ENCODE peak calls at places on chromosome 4, in eight cellular contexts. One of them, this sample, is unnamed.

GRCh38 chr4:86233681-86234080 is 126.2 kb downstream of the MAPK10 start:
- DNase-seq in H9: no peak
- DNase-seq in activated CD4-positive, CD25-positive, alpha-beta regulatory T cell treated with anti-CD3 and anti-CD28 coated beads, Interleukin-2, amount 50 U/mL, for 72 hours: no peak
- DNase-seq in NCI-H524: no peak
- DNase-seq in CD4-positive, CD25-positive, alpha-beta regulatory T cell: no peak
- DNase-seq in activated CD8-positive, alpha-beta T cell treated with anti-CD3 and anti-CD28 coated beads for 36 hours: no peak
- DNase-seq in sigmoid colon: no peak
- DNase-seq in ureter: no peak
- DNase-seq in this sample: no peak

GRCh38 chr4:98653006-98653405 is 5.4 kb downstream of the TSPAN5 start:
- DNase-seq in H9: no peak
- DNase-seq in activated CD4-positive, CD25-positive, alpha-beta regulatory T cell treated with anti-CD3 and anti-CD28 coated beads, Interleukin-2, amount 50 U/mL, for 72 hours: no peak
- DNase-seq in NCI-H524: peak
- DNase-seq in CD4-positive, CD25-positive, alpha-beta regulatory T cell: no peak
- DNase-seq in activated CD8-positive, alpha-beta T cell treated with anti-CD3 and anti-CD28 coated beads for 36 hours: no peak
- DNase-seq in sigmoid colon: no peak
- DNase-seq in ureter: no peak
- DNase-seq in this sample: no peak

GRCh38 chr4:8040607-8041006 is 100.9 kb upstream of the AFAP1 start:
- DNase-seq in H9: no peak
- DNase-seq in activated CD4-positive, CD25-positive, alpha-beta regulatory T cell treated with anti-CD3 and anti-CD28 coated beads, Interleukin-2, amount 50 U/mL, for 72 hours: no peak
- DNase-seq in NCI-H524: no peak
- DNase-seq in CD4-positive, CD25-positive, alpha-beta regulatory T cell: no peak
- DNase-seq in activated CD8-positive, alpha-beta T cell treated with anti-CD3 and anti-CD28 coated beads for 36 hours: no peak
- DNase-seq in sigmoid colon: no peak
- DNase-seq in ureter: no peak
- DNase-seq in this sample: no peak

GRCh38 chr4:114263233-114263632 is 283.8 kb upstream of the ARSJ start:
- DNase-seq in H9: no peak
- DNase-seq in activated CD4-positive, CD25-positive, alpha-beta regulatory T cell treated with anti-CD3 and anti-CD28 coated beads, Interleukin-2, amount 50 U/mL, for 72 hours: no peak
- DNase-seq in NCI-H524: no peak
- DNase-seq in CD4-positive, CD25-positive, alpha-beta regulatory T cell: no peak
- DNase-seq in activated CD8-positive, alpha-beta T cell treated with anti-CD3 and anti-CD28 coated beads for 36 hours: no peak
- DNase-seq in sigmoid colon: no peak
- DNase-seq in ureter: no peak
- DNase-seq in this sample: no peak

GRCh38 chr4:149638073-149638472 is 177.6 kb downstream of the IQCM start:
- DNase-seq in H9: no peak
- DNase-seq in activated CD4-positive, CD25-positive, alpha-beta regulatory T cell treated with anti-CD3 and anti-CD28 coated beads, Interleukin-2, amount 50 U/mL, for 72 hours: no peak
- DNase-seq in NCI-H524: no peak
- DNase-seq in CD4-positive, CD25-positive, alpha-beta regulatory T cell: no peak
- DNase-seq in activated CD8-positive, alpha-beta T cell treated with anti-CD3 and anti-CD28 coated beads for 36 hours: no peak
- DNase-seq in sigmoid colon: no peak
- DNase-seq in ureter: no peak
- DNase-seq in this sample: no peak

GRCh38 chr4:56077676-56078075 is 128.9 kb downstream of the CEP135 start:
- DNase-seq in H9: no peak
- DNase-seq in activated CD4-positive, CD25-positive, alpha-beta regulatory T cell treated with anti-CD3 and anti-CD28 coated beads, Interleukin-2, amount 50 U/mL, for 72 hours: no peak
- DNase-seq in NCI-H524: no peak
- DNase-seq in CD4-positive, CD25-positive, alpha-beta regulatory T cell: no peak
- DNase-seq in activated CD8-positive, alpha-beta T cell treated with anti-CD3 and anti-CD28 coated beads for 36 hours: no peak
- DNase-seq in sigmoid colon: no peak
- DNase-seq in ureter: no peak
- DNase-seq in this sample: no peak

GRCh38 chr4:76977731-76978350 is 28.3 kb downstream of the SEPTIN11 start:
- DNase-seq in H9: no peak
- DNase-seq in activated CD4-positive, CD25-positive, alpha-beta regulatory T cell treated with anti-CD3 and anti-CD28 coated beads, Interleukin-2, amount 50 U/mL, for 72 hours: no peak
- DNase-seq in NCI-H524: no peak
- DNase-seq in CD4-positive, CD25-positive, alpha-beta regulatory T cell: no peak
- DNase-seq in activated CD8-positive, alpha-beta T cell treated with anti-CD3 and anti-CD28 coated beads for 36 hours: no peak
- DNase-seq in sigmoid colon: no peak
- DNase-seq in ureter: no peak
- DNase-seq in this sample: no peak

GRCh38 chr4:87819281-87819919 is 13.4 kb upstream of the MEPE start:
- DNase-seq in H9: peak
- DNase-seq in activated CD4-positive, CD25-positive, alpha-beta regulatory T cell treated with anti-CD3 and anti-CD28 coated beads, Interleukin-2, amount 50 U/mL, for 72 hours: no peak
- DNase-seq in NCI-H524: no peak
- DNase-seq in CD4-positive, CD25-positive, alpha-beta regulatory T cell: no peak
- DNase-seq in activated CD8-positive, alpha-beta T cell treated with anti-CD3 and anti-CD28 coated beads for 36 hours: no peak
- DNase-seq in sigmoid colon: no peak
- DNase-seq in ureter: peak
- DNase-seq in this sample: no peak

GRCh38 chr4:8102831-8103230 is 55.8 kb downstream of the ABLIM2 start:
- DNase-seq in H9: no peak
- DNase-seq in activated CD4-positive, CD25-positive, alpha-beta regulatory T cell treated with anti-CD3 and anti-CD28 coated beads, Interleukin-2, amount 50 U/mL, for 72 hours: no peak
- DNase-seq in NCI-H524: no peak
- DNase-seq in CD4-positive, CD25-positive, alpha-beta regulatory T cell: no peak
- DNase-seq in activated CD8-positive, alpha-beta T cell treated with anti-CD3 and anti-CD28 coated beads for 36 hours: no peak
- DNase-seq in sigmoid colon: no peak
- DNase-seq in ureter: no peak
- DNase-seq in this sample: no peak

GRCh38 chr4:73828945-73829344 is 7.5 kb upstream of the CXCL6 start:
- DNase-seq in H9: no peak
- DNase-seq in activated CD4-positive, CD25-positive, alpha-beta regulatory T cell treated with anti-CD3 and anti-CD28 coated beads, Interleukin-2, amount 50 U/mL, for 72 hours: no peak
- DNase-seq in NCI-H524: no peak
- DNase-seq in CD4-positive, CD25-positive, alpha-beta regulatory T cell: no peak
- DNase-seq in activated CD8-positive, alpha-beta T cell treated with anti-CD3 and anti-CD28 coated beads for 36 hours: no peak
- DNase-seq in sigmoid colon: no peak
- DNase-seq in ureter: no peak
- DNase-seq in this sample: no peak

GRCh38 chr4:7247946-7248345 is 55.6 kb downstream of the SORCS2 start:
- DNase-seq in H9: no peak
- DNase-seq in activated CD4-positive, CD25-positive, alpha-beta regulatory T cell treated with anti-CD3 and anti-CD28 coated beads, Interleukin-2, amount 50 U/mL, for 72 hours: no peak
- DNase-seq in NCI-H524: no peak
- DNase-seq in CD4-positive, CD25-positive, alpha-beta regulatory T cell: no peak
- DNase-seq in activated CD8-positive, alpha-beta T cell treated with anti-CD3 and anti-CD28 coated beads for 36 hours: no peak
- DNase-seq in sigmoid colon: no peak
- DNase-seq in ureter: no peak
- DNase-seq in this sample: no peak

GRCh38 chr4:182931691-182932297 is 14.6 kb upstream of the DCTD start:
- DNase-seq in H9: no peak
- DNase-seq in activated CD4-positive, CD25-positive, alpha-beta regulatory T cell treated with anti-CD3 and anti-CD28 coated beads, Interleukin-2, amount 50 U/mL, for 72 hours: no peak
- DNase-seq in NCI-H524: no peak
- DNase-seq in CD4-positive, CD25-positive, alpha-beta regulatory T cell: no peak
- DNase-seq in activated CD8-positive, alpha-beta T cell treated with anti-CD3 and anti-CD28 coated beads for 36 hours: no peak
- DNase-seq in sigmoid colon: no peak
- DNase-seq in ureter: no peak
- DNase-seq in this sample: no peak

GRCh38 chr4:182578402-182578801 is 335.2 kb downstream of the TENM3 start:
- DNase-seq in H9: no peak
- DNase-seq in activated CD4-positive, CD25-positive, alpha-beta regulatory T cell treated with anti-CD3 and anti-CD28 coated beads, Interleukin-2, amount 50 U/mL, for 72 hours: no peak
- DNase-seq in NCI-H524: peak
- DNase-seq in CD4-positive, CD25-positive, alpha-beta regulatory T cell: no peak
- DNase-seq in activated CD8-positive, alpha-beta T cell treated with anti-CD3 and anti-CD28 coated beads for 36 hours: no peak
- DNase-seq in sigmoid colon: no peak
- DNase-seq in ureter: no peak
- DNase-seq in this sample: no peak

GRCh38 chr4:116529129-116529528 is 556.2 kb downstream of the TRAM1L1 start:
- DNase-seq in H9: no peak
- DNase-seq in activated CD4-positive, CD25-positive, alpha-beta regulatory T cell treated with anti-CD3 and anti-CD28 coated beads, Interleukin-2, amount 50 U/mL, for 72 hours: no peak
- DNase-seq in NCI-H524: no peak
- DNase-seq in CD4-positive, CD25-positive, alpha-beta regulatory T cell: no peak
- DNase-seq in activated CD8-positive, alpha-beta T cell treated with anti-CD3 and anti-CD28 coated beads for 36 hours: no peak
- DNase-seq in sigmoid colon: no peak
- DNase-seq in ureter: no peak
- DNase-seq in this sample: no peak

GRCh38 chr4:10006604-10007435 is 14.5 kb downstream of the SLC2A9 start:
- DNase-seq in H9: no peak
- DNase-seq in activated CD4-positive, CD25-positive, alpha-beta regulatory T cell treated with anti-CD3 and anti-CD28 coated beads, Interleukin-2, amount 50 U/mL, for 72 hours: no peak
- DNase-seq in NCI-H524: no peak
- DNase-seq in CD4-positive, CD25-positive, alpha-beta regulatory T cell: no peak
- DNase-seq in activated CD8-positive, alpha-beta T cell treated with anti-CD3 and anti-CD28 coated beads for 36 hours: peak
- DNase-seq in sigmoid colon: no peak
- DNase-seq in ureter: peak
- DNase-seq in this sample: no peak

GRCh38 chr4:38333219-38333618 is 330.8 kb upstream of the KLF3 start:
- DNase-seq in H9: no peak
- DNase-seq in activated CD4-positive, CD25-positive, alpha-beta regulatory T cell treated with anti-CD3 and anti-CD28 coated beads, Interleukin-2, amount 50 U/mL, for 72 hours: no peak
- DNase-seq in NCI-H524: no peak
- DNase-seq in CD4-positive, CD25-positive, alpha-beta regulatory T cell: no peak
- DNase-seq in activated CD8-positive, alpha-beta T cell treated with anti-CD3 and anti-CD28 coated beads for 36 hours: no peak
- DNase-seq in sigmoid colon: no peak
- DNase-seq in ureter: no peak
- DNase-seq in this sample: no peak

GRCh38 chr4:38985363-38986065 is 46.7 kb downstream of the TMEM156 start:
- DNase-seq in H9: no peak
- DNase-seq in activated CD4-positive, CD25-positive, alpha-beta regulatory T cell treated with anti-CD3 and anti-CD28 coated beads, Interleukin-2, amount 50 U/mL, for 72 hours: no peak
- DNase-seq in NCI-H524: no peak
- DNase-seq in CD4-positive, CD25-positive, alpha-beta regulatory T cell: no peak
- DNase-seq in activated CD8-positive, alpha-beta T cell treated with anti-CD3 and anti-CD28 coated beads for 36 hours: no peak
- DNase-seq in sigmoid colon: no peak
- DNase-seq in ureter: no peak
- DNase-seq in this sample: no peak

GRCh38 chr4:20618729-20619128 is 81.5 kb upstream of the PACRGL start:
- DNase-seq in H9: peak
- DNase-seq in activated CD4-positive, CD25-positive, alpha-beta regulatory T cell treated with anti-CD3 and anti-CD28 coated beads, Interleukin-2, amount 50 U/mL, for 72 hours: no peak
- DNase-seq in NCI-H524: no peak
- DNase-seq in CD4-positive, CD25-positive, alpha-beta regulatory T cell: no peak
- DNase-seq in activated CD8-positive, alpha-beta T cell treated with anti-CD3 and anti-CD28 coated beads for 36 hours: no peak
- DNase-seq in sigmoid colon: no peak
- DNase-seq in ureter: no peak
- DNase-seq in this sample: no peak

GRCh38 chr4:68348577-68348976 is 1.3 kb downstream of the YTHDC1 start:
- DNase-seq in H9: no peak
- DNase-seq in activated CD4-positive, CD25-positive, alpha-beta regulatory T cell treated with anti-CD3 and anti-CD28 coated beads, Interleukin-2, amount 50 U/mL, for 72 hours: no peak
- DNase-seq in NCI-H524: peak
- DNase-seq in CD4-positive, CD25-positive, alpha-beta regulatory T cell: no peak
- DNase-seq in activated CD8-positive, alpha-beta T cell treated with anti-CD3 and anti-CD28 coated beads for 36 hours: no peak
- DNase-seq in sigmoid colon: no peak
- DNase-seq in ureter: no peak
- DNase-seq in this sample: no peak

GRCh38 chr4:122909683-122910082 is 12.7 kb downstream of the NUDT6 start:
- DNase-seq in H9: no peak
- DNase-seq in activated CD4-positive, CD25-positive, alpha-beta regulatory T cell treated with anti-CD3 and anti-CD28 coated beads, Interleukin-2, amount 50 U/mL, for 72 hours: no peak
- DNase-seq in NCI-H524: no peak
- DNase-seq in CD4-positive, CD25-positive, alpha-beta regulatory T cell: no peak
- DNase-seq in activated CD8-positive, alpha-beta T cell treated with anti-CD3 and anti-CD28 coated beads for 36 hours: no peak
- DNase-seq in sigmoid colon: no peak
- DNase-seq in ureter: no peak
- DNase-seq in this sample: no peak

GRCh38 chr4:67934628-67935027 is 28.7 kb downstream of the TMPRSS11A start:
- DNase-seq in H9: no peak
- DNase-seq in activated CD4-positive, CD25-positive, alpha-beta regulatory T cell treated with anti-CD3 and anti-CD28 coated beads, Interleukin-2, amount 50 U/mL, for 72 hours: no peak
- DNase-seq in NCI-H524: no peak
- DNase-seq in CD4-positive, CD25-positive, alpha-beta regulatory T cell: no peak
- DNase-seq in activated CD8-positive, alpha-beta T cell treated with anti-CD3 and anti-CD28 coated beads for 36 hours: no peak
- DNase-seq in sigmoid colon: no peak
- DNase-seq in ureter: no peak
- DNase-seq in this sample: no peak

GRCh38 chr4:140117946-140118345 is 36.0 kb downstream of the MAML3 start:
- DNase-seq in H9: no peak
- DNase-seq in activated CD4-positive, CD25-positive, alpha-beta regulatory T cell treated with anti-CD3 and anti-CD28 coated beads, Interleukin-2, amount 50 U/mL, for 72 hours: no peak
- DNase-seq in NCI-H524: no peak
- DNase-seq in CD4-positive, CD25-positive, alpha-beta regulatory T cell: no peak
- DNase-seq in activated CD8-positive, alpha-beta T cell treated with anti-CD3 and anti-CD28 coated beads for 36 hours: no peak
- DNase-seq in sigmoid colon: no peak
- DNase-seq in ureter: no peak
- DNase-seq in this sample: no peak

GRCh38 chr4:169070895-169071218 is 60.8 kb upstream of the CBR4 start:
- DNase-seq in H9: no peak
- DNase-seq in activated CD4-positive, CD25-positive, alpha-beta regulatory T cell treated with anti-CD3 and anti-CD28 coated beads, Interleukin-2, amount 50 U/mL, for 72 hours: no peak
- DNase-seq in NCI-H524: no peak
- DNase-seq in CD4-positive, CD25-positive, alpha-beta regulatory T cell: no peak
- DNase-seq in activated CD8-positive, alpha-beta T cell treated with anti-CD3 and anti-CD28 coated beads for 36 hours: no peak
- DNase-seq in sigmoid colon: no peak
- DNase-seq in ureter: peak
- DNase-seq in this sample: no peak

GRCh38 chr4:30714408-30715031 is 5.6 kb upstream of the PCDH7 start:
- DNase-seq in H9: peak
- DNase-seq in activated CD4-positive, CD25-positive, alpha-beta regulatory T cell treated with anti-CD3 and anti-CD28 coated beads, Interleukin-2, amount 50 U/mL, for 72 hours: no peak
- DNase-seq in NCI-H524: peak
- DNase-seq in CD4-positive, CD25-positive, alpha-beta regulatory T cell: no peak
- DNase-seq in activated CD8-positive, alpha-beta T cell treated with anti-CD3 and anti-CD28 coated beads for 36 hours: peak
- DNase-seq in sigmoid colon: no peak
- DNase-seq in ureter: peak
- DNase-seq in this sample: no peak

GRCh38 chr4:3512719-3513118 is 19.5 kb downstream of the LRPAP1 start:
- DNase-seq in H9: no peak
- DNase-seq in activated CD4-positive, CD25-positive, alpha-beta regulatory T cell treated with anti-CD3 and anti-CD28 coated beads, Interleukin-2, amount 50 U/mL, for 72 hours: no peak
- DNase-seq in NCI-H524: no peak
- DNase-seq in CD4-positive, CD25-positive, alpha-beta regulatory T cell: no peak
- DNase-seq in activated CD8-positive, alpha-beta T cell treated with anti-CD3 and anti-CD28 coated beads for 36 hours: no peak
- DNase-seq in sigmoid colon: no peak
- DNase-seq in ureter: no peak
- DNase-seq in this sample: no peak

GRCh38 chr4:25563071-25563564 is 92.5 kb upstream of the SLC34A2 start:
- DNase-seq in H9: no peak
- DNase-seq in activated CD4-positive, CD25-positive, alpha-beta regulatory T cell treated with anti-CD3 and anti-CD28 coated beads, Interleukin-2, amount 50 U/mL, for 72 hours: no peak
- DNase-seq in NCI-H524: peak
- DNase-seq in CD4-positive, CD25-positive, alpha-beta regulatory T cell: no peak
- DNase-seq in activated CD8-positive, alpha-beta T cell treated with anti-CD3 and anti-CD28 coated beads for 36 hours: no peak
- DNase-seq in sigmoid colon: no peak
- DNase-seq in ureter: no peak
- DNase-seq in this sample: no peak

GRCh38 chr4:102511830-102512605 is 10.9 kb downstream of the NFKB1 start:
- DNase-seq in H9: no peak
- DNase-seq in activated CD4-positive, CD25-positive, alpha-beta regulatory T cell treated with anti-CD3 and anti-CD28 coated beads, Interleukin-2, amount 50 U/mL, for 72 hours: no peak
- DNase-seq in NCI-H524: no peak
- DNase-seq in CD4-positive, CD25-positive, alpha-beta regulatory T cell: no peak
- DNase-seq in activated CD8-positive, alpha-beta T cell treated with anti-CD3 and anti-CD28 coated beads for 36 hours: no peak
- DNase-seq in sigmoid colon: no peak
- DNase-seq in ureter: no peak
- DNase-seq in this sample: no peak